ENCODE peak calls at places on chromosomes 7 and 10, in six cellular contexts. S is PC-9, K is GM12865, V is cardiac muscle cell, L is AG04449, T is body of pancreas. Q is an unnamed sample.

GRCh38 chr7:85075864-85076263 is 111.0 kb downstream of the SEMA3D start:
- DNase-seq in S (no peak), K (no peak), V (no peak), L (no peak), T (no peak), Q (no peak)

GRCh38 chr7:134547738-134548054 is 1.2 kb upstream of the AKR1B15 start:
- DNase-seq in S (no peak), K (peak), V (peak), L (no peak), T (peak), Q (peak)

GRCh38 chr7:69844264-69844868 is 246.1 kb downstream of the AUTS2 start:
- DNase-seq in S (no peak), K (peak), V (no peak), L (no peak), T (no peak), Q (no peak)

GRCh38 chr7:43763183-43763582 is 4.7 kb downstream of the BLVRA start:
- DNase-seq in S (no peak), K (no peak), V (no peak), L (no peak), T (no peak), Q (no peak)

GRCh38 chr10:73627300-73627699 is 14.0 kb downstream of the MYOZ1 start:
- DNase-seq in S (no peak), K (no peak), V (no peak), L (no peak), T (no peak), Q (no peak)

GRCh38 chr7:28168393-28169158 is 12.0 kb downstream of the JAZF1 start:
- DNase-seq in S (no peak), K (no peak), V (no peak), L (no peak), T (no peak), Q (no peak)

GRCh38 chr7:55189447-55189760 is 170.6 kb downstream of the EGFR start:
- DNase-seq in S (no peak), K (no peak), V (no peak), L (no peak), T (no peak), Q (no peak)

GRCh38 chr10:127600479-127600878 is 51.4 kb downstream of the NPS start:
- DNase-seq in S (no peak), K (no peak), V (no peak), L (no peak), T (no peak), Q (no peak)

GRCh38 chr10:72490951-72491350 is 134.9 kb downstream of the MICU1 start:
- DNase-seq in S (no peak), K (no peak), V (peak), L (no peak), T (no peak), Q (no peak)

GRCh38 chr7:151769189-151769821 is 107.6 kb downstream of the PRKAG2 start:
- DNase-seq in S (no peak), K (peak), V (no peak), L (no peak), T (no peak), Q (no peak)

GRCh38 chr10:31704195-31704594 is 224.4 kb downstream of the ARHGAP12 start:
- DNase-seq in S (no peak), K (no peak), V (no peak), L (no peak), T (no peak), Q (no peak)

GRCh38 chr7:150451097-150451793 is 815 bp downstream of the GIMAP8 start:
- DNase-seq in S (no peak), K (peak), V (no peak), L (no peak), T (peak), Q (no peak)

GRCh38 chr7:90540406-90540805 is 55.7 kb upstream of the CDK14 start:
- DNase-seq in S (no peak), K (no peak), V (no peak), L (no peak), T (no peak), Q (no peak)

GRCh38 chr10:36675458-36675880 is 449.9 kb upstream of the ANKRD30A start:
- DNase-seq in S (no peak), K (no peak), V (peak), L (no peak), T (no peak), Q (no peak)

GRCh38 chr10:97163646-97164535 is 21.9 kb downstream of the SLIT1 start:
- DNase-seq in S (no peak), K (no peak), V (no peak), L (no peak), T (no peak), Q (no peak)

GRCh38 chr10:124745678-124746077 is 1.5 kb upstream of the FAM53B start:
- DNase-seq in S (peak), K (peak), V (peak), L (no peak), T (no peak), Q (no peak)

GRCh38 chr7:117086788-117087187 is 133.5 kb downstream of the ST7 start:
- DNase-seq in S (no peak), K (peak), V (peak), L (no peak), T (no peak), Q (no peak)

GRCh38 chr7:134996097-134996550 is 9.8 kb downstream of the AGBL3 start:
- DNase-seq in S (no peak), K (peak), V (peak), L (no peak), T (no peak), Q (no peak)

GRCh38 chr10:67767245-67767644 is 70.7 kb downstream of the DNAJC12 start:
- DNase-seq in S (no peak), K (no peak), V (no peak), L (no peak), T (no peak), Q (no peak)

GRCh38 chr10:99784025-99784730 is 1.7 kb downstream of the ABCC2 start:
- DNase-seq in S (peak), K (no peak), V (peak), L (peak), T (peak), Q (no peak)

GRCh38 chr10:89332718-89333281 is 5.0 kb downstream of the IFIT3 start:
- DNase-seq in S (no peak), K (peak), V (no peak), L (no peak), T (no peak), Q (no peak)

GRCh38 chr7:146660839-146661238 is 544.2 kb downstream of the CNTNAP2 start:
- DNase-seq in S (no peak), K (no peak), V (no peak), L (no peak), T (no peak), Q (no peak)

GRCh38 chr10:7412482-7413251 is 1.8 kb upstream of the SFMBT2 start:
- DNase-seq in S (no peak), K (peak), V (no peak), L (no peak), T (peak), Q (no peak)

GRCh38 chr7:83271212-83272099 is 108.8 kb upstream of the PCLO start:
- DNase-seq in S (no peak), K (peak), V (peak), L (no peak), T (no peak), Q (no peak)

GRCh38 chr10:58477122-58477521 is 35.5 kb upstream of the BICC1 start:
- DNase-seq in S (no peak), K (no peak), V (peak), L (no peak), T (no peak), Q (no peak)

GRCh38 chr7:88203401-88203800 is 16.4 kb downstream of the SRI start:
- DNase-seq in S (no peak), K (no peak), V (no peak), L (no peak), T (no peak), Q (no peak)

GRCh38 chr7:16644624-16644986 is 949 bp downstream of the ANKMY2 start:
- DNase-seq in S (peak), K (peak), V (peak), L (no peak), T (peak), Q (peak)

GRCh38 chr7:157875230-157876179 is 538.7 kb downstream of the DNAJB6 start:
- DNase-seq in S (peak), K (no peak), V (no peak), L (no peak), T (no peak), Q (no peak)

GRCh38 chr7:24755541-24756416 is 1.5 kb downstream of the GSDME start:
- DNase-seq in S (no peak), K (peak), V (no peak), L (no peak), T (no peak), Q (no peak)

GRCh38 chr7:27210441-27211083 is 10.7 kb upstream of the HOXA13 start:
- DNase-seq in S (peak), K (peak), V (peak), L (no peak), T (peak), Q (peak)

GRCh38 chr10:100969175-100970075 is at the start of gene SEMA4G:
- DNase-seq in S (no peak), K (peak), V (peak), L (no peak), T (peak), Q (peak)

GRCh38 chr7:54397836-54398612 is 144.2 kb upstream of the VSTM2A start:
- DNase-seq in S (no peak), K (no peak), V (no peak), L (no peak), T (no peak), Q (no peak)

GRCh38 chr7:111089822-111090426 is 1.0 kb upstream of the LRRN3 start:
- DNase-seq in S (no peak), K (peak), V (peak), L (no peak), T (no peak), Q (no peak)

GRCh38 chr7:39621261-39621660 is 2.1 kb upstream of the RALA start:
- DNase-seq in S (no peak), K (no peak), V (no peak), L (peak), T (no peak), Q (no peak)

GRCh38 chr10:92142512-92142911 is 148.4 kb downstream of the CPEB3 start:
- DNase-seq in S (no peak), K (no peak), V (no peak), L (no peak), T (no peak), Q (no peak)
- TF ChIP-seq CTCF in S (no peak), K (no peak), V (no peak), L (no peak), T (no peak), Q (no peak)

GRCh38 chr10:33276282-33276923 is 58.1 kb downstream of the NRP1 start:
- DNase-seq in S (no peak), K (no peak), V (no peak), L (no peak), T (no peak), Q (peak)

GRCh38 chr10:33271969-33272583 is 62.4 kb downstream of the NRP1 start:
- DNase-seq in S (no peak), K (no peak), V (no peak), L (no peak), T (no peak), Q (no peak)

GRCh38 chr10:33274096-33274785 is 60.2 kb downstream of the NRP1 start:
- DNase-seq in S (no peak), K (no peak), V (no peak), L (no peak), T (no peak), Q (no peak)

GRCh38 chr10:33270971-33271370 is 63.5 kb downstream of the NRP1 start:
- DNase-seq in S (no peak), K (no peak), V (no peak), L (no peak), T (no peak), Q (no peak)

DNA sequence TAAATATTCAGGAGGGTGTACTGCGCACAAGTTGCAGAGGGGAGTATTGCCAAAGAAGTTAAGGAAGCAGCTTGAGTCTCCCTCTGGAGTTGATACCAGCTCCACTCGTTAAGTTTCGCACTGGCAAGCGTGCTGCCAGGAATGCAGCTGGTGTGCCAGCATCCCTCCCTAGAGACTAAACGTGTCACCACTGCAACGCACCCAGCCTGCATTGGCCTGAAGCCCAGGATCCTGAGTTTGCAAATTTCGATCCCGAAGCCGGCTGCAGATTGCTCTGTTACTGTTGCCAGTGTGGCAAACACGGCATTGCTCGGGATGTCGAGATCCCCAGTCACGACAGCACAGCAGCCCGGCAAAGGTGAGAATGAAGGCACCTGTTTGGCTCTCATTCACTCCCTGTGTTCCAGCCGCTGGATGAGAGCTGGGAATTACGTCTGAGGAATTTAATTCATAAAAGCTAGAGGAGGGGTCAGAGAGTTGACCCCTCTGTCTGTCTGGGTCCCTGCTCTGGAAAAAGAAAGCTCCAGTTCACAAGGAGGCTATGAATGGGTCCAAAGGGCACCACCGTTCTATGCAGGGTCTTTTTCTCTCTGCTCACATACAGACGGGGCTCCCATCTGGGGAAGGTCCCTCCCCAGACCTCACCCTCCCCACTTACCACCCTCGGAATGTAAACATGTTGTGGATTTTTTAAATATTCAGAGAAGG is 61.0 kb downstream of the NRP1 start:
- DNase-seq in S (peak), K (no peak), V (peak), L (peak), T (peak), Q (peak)
- TF ChIP-seq CTCF in S (no peak), K (no peak), V (peak), L (peak), T (peak), Q (no peak)

GRCh38 chr7:81529785-81530184 is 240.1 kb downstream of the HGF start:
- DNase-seq in S (no peak), K (no peak), V (no peak), L (no peak), T (no peak), Q (no peak)

GRCh38 chr7:81525901-81526300 is 243.9 kb downstream of the HGF start:
- DNase-seq in S (no peak), K (no peak), V (no peak), L (no peak), T (no peak), Q (no peak)

GRCh38 chr7:81526971-81527370 is 242.9 kb downstream of the HGF start:
- DNase-seq in S (no peak), K (no peak), V (no peak), L (no peak), T (no peak), Q (no peak)

DNA sequence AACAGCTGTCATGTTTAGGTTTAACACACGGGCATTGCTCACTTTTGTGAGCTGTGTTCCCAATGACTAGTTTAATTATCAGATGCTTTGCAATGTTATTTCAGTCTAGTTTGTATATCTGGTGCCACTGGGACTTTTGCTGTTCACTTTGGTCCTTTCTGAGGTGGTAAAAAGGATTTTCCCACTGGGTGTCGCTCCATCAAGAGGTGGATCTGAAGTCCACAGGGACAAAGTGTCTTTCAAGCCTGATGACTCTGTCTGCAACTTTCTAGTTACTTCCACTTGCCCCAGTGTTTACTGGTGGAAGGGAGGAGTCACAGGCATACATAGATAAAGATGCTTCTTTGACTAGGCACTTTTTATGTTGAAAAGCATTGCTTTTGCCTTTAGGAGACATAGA is 242.2 kb downstream of the HGF start:
- DNase-seq in S (no peak), K (peak), V (no peak), L (no peak), T (no peak), Q (no peak)
- TF ChIP-seq CTCF in S (no peak), K (peak), V (no peak), L (no peak), T (no peak), Q (no peak)

GRCh38 chr10:126137557-126138221 is 241.3 kb downstream of the FANK1 start:
- DNase-seq in S (no peak), K (no peak), V (no peak), L (no peak), T (no peak), Q (no peak)
- TF ChIP-seq CTCF in S (no peak), K (no peak), V (no peak), L (no peak), T (no peak), Q (no peak)

DNA sequence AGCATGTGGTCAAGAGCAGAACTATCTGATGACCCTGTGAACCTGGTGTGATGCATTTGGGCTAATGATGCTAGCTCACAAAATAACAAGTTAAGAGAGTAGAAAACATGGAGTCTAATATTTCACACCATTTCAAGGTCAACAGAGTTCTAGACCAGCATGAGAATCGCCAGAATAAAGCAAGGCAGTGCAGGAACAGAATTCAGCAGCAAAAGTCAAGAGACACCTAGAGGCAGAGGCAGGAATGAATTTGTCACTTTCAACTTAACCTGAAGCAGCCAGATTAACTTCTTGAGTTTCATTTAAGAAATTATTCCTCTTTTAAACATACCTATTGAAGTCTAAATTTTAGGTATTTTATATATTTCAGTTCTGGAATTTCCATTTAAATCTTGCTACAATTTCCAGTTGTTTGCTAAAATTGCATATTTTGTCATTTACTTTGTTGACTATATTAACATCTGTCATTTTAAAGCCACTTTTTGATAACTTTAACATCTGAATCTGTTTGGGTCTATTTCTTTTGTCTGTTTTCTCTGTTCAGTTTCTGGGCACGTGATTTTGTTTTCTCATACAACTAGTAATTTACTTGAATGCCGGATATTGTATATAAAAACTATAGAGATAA is 44.2 kb upstream of the PRSS58 start:
- DNase-seq in S (no peak), K (peak), V (no peak), L (no peak), T (no peak), Q (peak)
- TF ChIP-seq CTCF in S (peak), K (peak), V (peak), L (peak), T (peak), Q (peak)

DNA sequence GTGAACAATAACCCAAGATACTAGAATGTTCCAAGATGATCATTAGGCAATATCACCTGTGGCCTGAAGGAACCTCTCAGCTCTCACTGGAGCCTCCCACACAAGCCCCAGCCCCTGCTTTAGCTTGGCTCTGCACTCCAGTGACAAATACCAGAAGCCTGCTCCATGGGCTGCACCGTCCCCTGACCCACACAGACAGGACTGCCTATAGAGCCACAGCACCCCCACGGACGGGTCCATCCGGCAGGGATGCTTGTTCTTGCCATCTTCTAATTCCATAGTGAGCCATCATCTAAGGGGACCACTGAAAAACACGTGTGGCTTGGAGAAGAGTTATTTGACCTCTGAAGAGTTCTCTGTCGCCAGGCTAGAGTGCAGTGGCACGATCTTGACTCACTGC is 100.9 kb downstream of the PTN start:
- DNase-seq in S (no peak), K (no peak), V (no peak), L (no peak), T (no peak), Q (no peak)
- TF ChIP-seq CTCF in S (no peak), K (no peak), V (no peak), L (no peak), T (no peak), Q (no peak)